ENCODE peak calls at places on chromosome 4, in nine cellular contexts. U, Z, S, R, X, C, Q, N and D are unnamed samples.

GRCh38 chr4:105092768-105093167 is 53.9 kb upstream of the TET2 start:
- DNase-seq in Q (peak), Z (no peak), C (no peak), X (no peak), U (no peak), S (no peak), R (no peak), N (no peak), D (peak)

GRCh38 chr4:185716008-185716976 is 95.7 kb downstream of the SORBS2 start:
- DNase-seq in N (no peak), C (no peak), S (no peak), U (no peak), X (no peak), Q (peak), Z (peak), R (no peak), D (no peak)

GRCh38 chr4:140238353-140239041 is 84.5 kb upstream of the MAML3 start:
- DNase-seq in S (peak), N (no peak), Z (peak), R (peak), Q (no peak), U (peak), X (peak), C (no peak), D (peak)

GRCh38 chr4:11704136-11704535 is 275.4 kb upstream of the HS3ST1 start:
- DNase-seq in R (no peak), X (no peak), C (no peak), Q (no peak), Z (no peak), U (no peak), S (no peak), N (no peak), D (peak)

GRCh38 chr4:56142088-56142487 is 193.3 kb downstream of the CEP135 start:
- DNase-seq in S (no peak), R (no peak), X (no peak), U (no peak), N (no peak), C (no peak), Z (no peak), Q (no peak), D (no peak)

GRCh38 chr4:115548123-115548522 is 434.7 kb upstream of the NDST4 start:
- DNase-seq in Z (no peak), S (no peak), R (no peak), X (no peak), U (no peak), C (no peak), N (no peak), Q (no peak), D (no peak)

GRCh38 chr4:118947095-118947494 is 58.4 kb downstream of the SYNPO2 start:
- DNase-seq in S (no peak), C (no peak), Q (no peak), Z (no peak), X (no peak), U (no peak), R (no peak), N (no peak), D (no peak)

GRCh38 chr4:30867427-30867826 is 147.3 kb downstream of the PCDH7 start:
- DNase-seq in R (no peak), C (no peak), S (no peak), N (no peak), Q (no peak), Z (no peak), U (no peak), X (no peak), D (no peak)

GRCh38 chr4:122903766-122904165 is 18.6 kb downstream of the NUDT6 start:
- DNase-seq in Z (no peak), R (no peak), X (no peak), Q (no peak), U (peak), S (no peak), N (no peak), C (no peak), D (no peak)

GRCh38 chr4:85842540-85842939 is 367.6 kb downstream of the ARHGAP24 start:
- DNase-seq in U (no peak), R (no peak), Z (peak), S (no peak), N (no peak), C (no peak), Q (peak), X (no peak), D (peak)

GRCh38 chr4:151605215-151605614 is 155.6 kb downstream of the GATB start:
- DNase-seq in C (no peak), X (no peak), R (no peak), S (no peak), Q (no peak), N (no peak), U (no peak), Z (no peak), D (no peak)

GRCh38 chr4:8765084-8765483 is 106.6 kb downstream of the HMX1 start:
- DNase-seq in C (no peak), Q (no peak), Z (no peak), S (peak), U (peak), R (peak), N (no peak), X (no peak), D (no peak)

GRCh38 chr4:76007089-76007559 is at the start of gene CXCL9:
- DNase-seq in Z (no peak), N (no peak), C (no peak), S (no peak), U (no peak), X (no peak), R (no peak), Q (no peak), D (no peak)

GRCh38 chr4:105563352-105563751 is 10.9 kb downstream of the ARHGEF38 start:
- DNase-seq in X (no peak), C (no peak), S (no peak), Q (no peak), Z (no peak), U (no peak), R (no peak), N (no peak), D (no peak)

GRCh38 chr4:1041147-1041935 is 29.9 kb downstream of the FGFRL1 start:
- DNase-seq in N (no peak), C (no peak), R (no peak), Z (no peak), Q (peak), S (peak), X (no peak), U (peak), D (peak)

GRCh38 chr4:13988347-13989265 is 361.1 kb upstream of the BOD1L1 start:
- DNase-seq in R (no peak), Z (no peak), Q (peak), U (no peak), X (no peak), C (no peak), S (no peak), N (peak), D (peak)